ENCODE peak calls at places on chromosomes 13 and 19, in six cellular contexts. C is heart left ventricle, B is tibial nerve, T is sigmoid colon, R is stomach, F is adrenal gland. D is an unnamed sample.

GRCh38 chr13:109759609-109760008 is 26.8 kb downstream of the IRS2 start:
- DNase-seq in T (no peak), R (no peak), B (no peak), C (no peak), F (peak; percentile 41), D (no peak)

GRCh38 chr19:46818812-46819211 is 30.4 kb upstream of the SLC1A5 start:
- DNase-seq in B (no peak), F (no peak), C (no peak), R (no peak), T (no peak), D (no peak)

GRCh38 chr19:34397853-34398252 is 6.3 kb upstream of the PDCD2L start:
- DNase-seq in C (no peak), T (no peak), B (no peak), F (no peak), R (no peak), D (no peak)

GRCh38 chr13:113770441-113770840 is 11.4 kb downstream of the TMEM255B start:
- DNase-seq in B (no peak), T (peak; percentile 38), F (no peak), C (no peak), R (no peak), D (peak; percentile 46)

GRCh38 chr13:38535271-38535670 is 151.6 kb upstream of the FREM2 start:
- DNase-seq in T (no peak), B (no peak), F (no peak), R (no peak), C (no peak), D (no peak)

GRCh38 chr19:13156968-13157882 is 7.0 kb downstream of the IER2 start:
- DNase-seq in T (no peak), B (no peak), C (no peak), R (no peak), F (no peak), D (no peak)

GRCh38 chr13:114154476-114154875 is 22.1 kb upstream of the RASA3 start:
- DNase-seq in T (no peak), F (no peak), B (no peak), C (no peak), R (no peak), D (no peak)

GRCh38 chr13:74047925-74048324 is 86.3 kb downstream of the KLF12 start:
- DNase-seq in C (no peak), F (no peak), T (no peak), B (no peak), R (peak; percentile 28), D (no peak)

GRCh38 chr13:113656831-113657671 is 947 bp downstream of the ATP4B start:
- DNase-seq in F (no peak), B (peak; percentile 4), C (no peak), T (peak; percentile 46), R (peak; percentile 25), D (peak; percentile 56)

GRCh38 chr13:113897161-113897560 is 33.3 kb upstream of the GAS6 start:
- DNase-seq in C (no peak), R (no peak), B (no peak), T (no peak), F (no peak), D (no peak)

GRCh38 chr19:35138305-35138799 is 272 bp upstream of the FXYD1 start:
- DNase-seq in R (no peak), T (peak; percentile 87), F (no peak), C (peak; percentile 82), B (peak; percentile 44), D (no peak)

GRCh38 chr13:45928196-45928595 is 76.6 kb upstream of the SIAH3 start:
- DNase-seq in C (no peak), B (no peak), R (no peak), F (no peak), T (no peak), D (no peak)

GRCh38 chr19:15426485-15427349 is 7.9 kb upstream of the AKAP8L start:
- DNase-seq in C (peak; percentile 20), F (no peak), T (no peak), B (no peak), R (no peak), D (no peak)

GRCh38 chr13:51895906-51896888 is 34.4 kb downstream of the CCDC70 start:
- DNase-seq in C (peak; percentile 65), T (no peak), R (peak; percentile 67), B (no peak), F (peak; percentile 80), D (peak; percentile 81)

GRCh38 chr13:46146898-46147297 is 35.1 kb downstream of the LCP1 start:
- DNase-seq in R (no peak), B (no peak), F (peak; percentile 71), T (no peak), C (no peak), D (no peak)

GRCh38 chr19:41688098-41688497 is at the start of gene CEACAM7:
- DNase-seq in C (no peak), B (no peak), R (no peak), F (no peak), T (no peak), D (no peak)

GRCh38 chr13:80137994-80138393 is 202.9 kb downstream of the SPRY2 start:
- DNase-seq in B (no peak), R (no peak), C (no peak), T (no peak), F (no peak), D (no peak)

GRCh38 chr13:114000151-114001040 is 26.5 kb upstream of the C13orf46 start:
- DNase-seq in R (no peak), B (no peak), C (peak; percentile 15), F (no peak), T (no peak), D (peak; percentile 39)

DNA sequence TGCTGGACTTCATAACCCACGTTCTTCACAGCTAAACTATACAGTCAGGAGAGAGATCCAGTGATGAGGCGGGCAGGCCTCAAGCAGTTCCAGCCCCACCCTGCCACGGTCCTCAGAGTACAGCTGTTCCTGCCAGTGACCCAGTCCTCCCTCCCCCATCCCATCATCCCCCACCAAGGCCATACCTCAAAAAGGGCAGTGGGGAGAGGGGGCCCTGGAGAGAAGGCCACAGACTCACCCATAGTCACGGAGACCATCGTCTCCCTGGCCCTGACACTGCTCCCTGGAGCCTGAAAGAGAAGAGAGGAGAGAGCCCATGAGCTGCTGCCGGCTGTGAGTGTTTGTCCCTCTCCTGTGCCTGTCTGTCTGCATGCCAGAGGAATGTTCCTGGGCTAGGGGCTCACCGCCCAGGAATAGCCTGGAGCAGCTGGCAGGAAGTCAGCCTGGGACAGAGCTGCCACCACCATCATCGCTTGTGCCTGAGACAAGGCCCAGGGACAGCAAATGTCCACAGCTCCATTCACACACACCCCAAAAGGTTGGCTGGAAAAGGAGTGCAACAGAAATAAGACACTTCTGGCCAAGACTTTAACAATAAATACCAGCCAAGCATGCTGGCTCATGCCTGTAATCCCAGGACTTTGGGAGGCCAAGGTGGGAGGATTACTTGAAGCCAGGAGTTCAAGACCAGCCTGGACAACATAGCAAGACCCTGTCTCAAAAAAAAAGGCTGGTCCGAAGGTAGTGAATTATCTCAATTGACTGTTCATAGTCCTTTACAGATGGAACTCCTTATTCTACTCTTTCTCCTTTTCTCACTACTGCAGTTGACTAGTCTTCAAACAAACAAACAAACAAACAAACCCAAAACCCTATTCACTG is 6.4 kb downstream of the C19orf47 start:
- DNase-seq in C (peak; percentile 90), T (no peak), B (no peak), F (peak; percentile 80), R (no peak), D (peak; percentile 35)
- TF ChIP-seq POLR2A in C (no peak), T (no peak), B (no peak), F (peak; percentile 68), R (no peak), D (no peak)

GRCh38 chr19:4971424-4971793 is 2.5 kb downstream of the KDM4B start:
- DNase-seq in C (peak; percentile 71), R (peak; percentile 38), B (no peak), F (peak; percentile 72), T (peak; percentile 76), D (peak; percentile 88)
- H3K27ac ChIP-seq in C (peak overlapping the region; percentile 72), R (peak overlapping the region; percentile 84), B (no peak overlapping the region), F (peak overlapping the region; percentile 61), T (peak overlapping the region; percentile 66), D (no peak overlapping the region)

GRCh38 chr19:11964496-11964857 is 363 bp upstream of the ZNF763 start:
- DNase-seq in F (peak; percentile 79), R (no peak), C (no peak), B (no peak), T (peak; percentile 76), D (peak; percentile 81)

GRCh38 chr19:11971045-11971444 is 6.2 kb downstream of the ZNF763 start:
- DNase-seq in F (no peak), B (no peak), C (no peak), R (no peak), T (no peak), D (no peak)

GRCh38 chr19:11970174-11970573 is 5.3 kb downstream of the ZNF763 start:
- DNase-seq in R (no peak), T (no peak), C (no peak), B (no peak), F (no peak), D (no peak)

GRCh38 chr19:11963566-11964355 is 1.1 kb upstream of the ZNF763 start:
- DNase-seq in T (peak; percentile 90), R (peak; percentile 76), C (peak; percentile 92), F (peak; percentile 88), B (peak; percentile 71), D (peak; percentile 91)

DNA sequence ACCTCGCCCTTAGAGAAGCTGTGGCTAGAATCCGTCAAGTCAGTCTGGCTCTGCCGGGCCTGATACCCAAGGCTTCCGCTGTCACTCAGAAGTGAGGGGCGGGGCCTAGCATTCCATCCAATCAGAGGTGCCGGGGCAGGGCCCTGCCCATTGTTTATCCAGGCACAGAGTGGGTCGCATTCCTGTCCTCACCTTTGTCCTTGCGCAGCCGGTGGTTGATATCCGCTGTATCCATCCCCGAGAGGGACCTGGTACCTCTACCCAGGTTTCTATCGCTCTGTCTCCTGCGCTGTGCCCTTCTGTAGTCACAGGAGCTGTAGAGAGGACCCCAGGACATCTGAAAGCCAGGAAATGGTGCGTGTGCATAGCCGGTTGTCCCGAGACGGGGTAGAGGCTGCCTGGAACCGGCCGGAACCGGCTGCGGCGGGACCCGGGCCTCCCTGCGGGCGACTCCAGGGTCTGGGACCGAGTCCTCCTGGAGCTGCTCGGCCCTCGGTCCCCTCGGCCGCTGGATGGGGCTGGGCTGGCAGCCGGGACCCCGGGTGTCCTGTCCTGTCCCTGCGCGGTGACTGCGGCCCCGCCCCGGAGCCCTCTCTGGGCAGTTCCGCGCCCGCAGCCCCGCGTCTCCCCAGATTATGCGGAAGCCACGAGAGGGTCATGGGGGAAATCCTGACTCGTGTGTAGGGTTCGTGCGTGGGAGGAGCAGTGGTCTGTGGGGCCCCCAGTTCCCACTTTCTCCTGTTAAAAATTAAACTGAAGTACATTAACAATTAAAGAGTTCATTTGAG is at the start of gene ZNF763:
- DNase-seq in T (peak; percentile 97), F (peak; percentile 97), B (peak; percentile 95), R (peak; percentile 96), C (peak; percentile 97), D (peak; percentile 98)
- TF ChIP-seq POLR2A in T (peak; percentile 13), F (peak; percentile 60), B (peak; percentile 54), R (no peak), C (no peak), D (peak; percentile 53)

DNA sequence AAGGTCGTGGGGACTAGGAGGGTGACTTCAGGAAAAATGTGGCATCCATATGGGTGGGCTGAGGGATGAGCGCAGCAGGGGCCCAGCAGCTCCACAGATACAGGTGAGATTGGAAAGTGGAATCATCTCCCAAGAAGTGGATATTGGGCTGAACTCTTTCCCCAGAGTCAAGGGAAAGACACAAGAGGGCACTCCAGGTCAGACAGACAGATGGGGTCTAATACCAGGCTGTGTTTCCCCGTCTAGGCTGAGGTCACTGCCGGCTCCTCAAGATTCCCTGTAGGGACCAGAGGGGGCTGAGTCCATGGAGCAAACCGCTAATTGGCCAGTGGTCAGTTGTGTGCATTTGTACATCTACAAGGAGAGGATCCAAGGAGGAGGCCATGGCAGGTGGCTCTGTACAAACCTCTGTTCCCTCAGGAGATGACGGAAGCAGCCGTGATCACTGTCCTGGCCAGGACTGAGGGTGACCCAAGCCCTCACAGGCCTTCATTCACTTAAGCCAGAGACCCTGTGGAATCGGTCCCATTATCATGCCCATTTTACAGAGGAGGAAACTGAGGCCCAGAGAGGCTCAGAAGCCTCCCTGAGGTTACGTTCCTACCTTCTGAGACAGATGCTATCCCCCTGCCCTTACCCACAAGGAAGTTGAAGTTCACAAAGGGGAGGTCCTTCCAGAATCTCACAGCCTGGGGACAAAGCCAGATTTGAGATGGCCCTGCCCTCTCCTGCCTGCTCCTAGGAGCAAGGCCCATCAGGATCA is 14.9 kb upstream of the IGLON5 start:
- DNase-seq in F (no peak), T (no peak), R (no peak), B (no peak), C (no peak), D (no peak)
- H3K27ac ChIP-seq in F (no peak overlapping the region), T (no peak overlapping the region), R (no peak overlapping the region), B (no peak overlapping the region), C (no peak overlapping the region), D (no peak overlapping the region)

D was measured in spleen.